ENCODE peak calls at places on chromosomes 4 and X, in five cellular contexts. G, J, H, Q and A are unnamed samples.

GRCh38 chr4:8006471-8006870 is 66.8 kb upstream of the AFAP1 start:
- DNase-seq in G (no peak), J (no peak), H (no peak), Q (no peak), A (no peak)

GRCh38 chrX:74924449-74925209 is 623 bp downstream of the NEXMIF start:
- DNase-seq in G (peak), J (no peak), H (peak), Q (peak), A (no peak)

GRCh38 chrX:21373637-21374162 is 518 bp upstream of the CNKSR2 start:
- DNase-seq in G (peak), J (no peak), H (peak), Q (peak), A (no peak)

GRCh38 chrX:58025979-58026378 is 115.7 kb upstream of the ZXDA start:
- DNase-seq in G (peak), J (no peak), H (peak), Q (peak), A (no peak)

GRCh38 chr4:165810726-165811125 is 62.3 kb upstream of the TLL1 start:
- DNase-seq in G (no peak), J (no peak), H (no peak), Q (no peak), A (no peak)

GRCh38 chr4:123319639-123320038 is 77.0 kb upstream of the SPRY1 start:
- DNase-seq in G (no peak), J (no peak), H (no peak), Q (no peak), A (no peak)

GRCh38 chr4:11589676-11590075 is 161.0 kb upstream of the HS3ST1 start:
- DNase-seq in G (no peak), J (no peak), H (no peak), Q (no peak), A (no peak)

GRCh38 chr4:139764686-139765085 is 99.1 kb downstream of the MGST2 start:
- DNase-seq in G (no peak), J (no peak), H (no peak), Q (no peak), A (no peak)

GRCh38 chrX:13085533-13085932 is 41.1 kb upstream of the FAM9C start:
- DNase-seq in G (no peak), J (no peak), H (no peak), Q (peak), A (no peak)

GRCh38 chrX:130716822-130717405 is 186.1 kb downstream of the ENOX2 start:
- DNase-seq in G (no peak), J (no peak), H (no peak), Q (no peak), A (peak)

GRCh38 chrX:123713841-123714240 is 19.0 kb downstream of the THOC2 start:
- DNase-seq in G (no peak), J (no peak), H (no peak), Q (no peak), A (no peak)

GRCh38 chr4:128483041-128483440 is 195.4 kb upstream of the PGRMC2 start:
- DNase-seq in G (no peak), J (no peak), H (no peak), Q (no peak), A (no peak)

GRCh38 chr4:188113156-188113555 is 3.8 kb upstream of the TRIML2 start:
- DNase-seq in G (no peak), J (no peak), H (no peak), Q (no peak), A (no peak)

GRCh38 chr4:48017108-48017527 is 546 bp downstream of the NIPAL1 start:
- DNase-seq in G (peak), J (peak), H (peak), Q (peak), A (no peak)

GRCh38 chr4:27016551-27016950 is 155.9 kb downstream of the STIM2 start:
- DNase-seq in G (no peak), J (no peak), H (no peak), Q (no peak), A (no peak)

GRCh38 chr4:163419074-163419473 is 54.5 kb downstream of the TKTL2 start:
- DNase-seq in G (no peak), J (no peak), H (no peak), Q (no peak), A (no peak)

GRCh38 chrX:13091111-13091765 is 46.8 kb upstream of the FAM9C start:
- DNase-seq in G (no peak), J (no peak), H (no peak), Q (no peak), A (no peak)

GRCh38 chr4:145069361-145069760 is 28.6 kb downstream of the ANAPC10 start:
- DNase-seq in G (no peak), J (no peak), H (no peak), Q (no peak), A (no peak)

GRCh38 chr4:122218762-122219161 is 66.6 kb downstream of the BLTP1 start:
- DNase-seq in G (no peak), J (no peak), H (no peak), Q (no peak), A (no peak)

GRCh38 chr4:29046166-29046565 is 1674.0 kb upstream of the PCDH7 start:
- DNase-seq in G (no peak), J (no peak), H (no peak), Q (no peak), A (no peak)

GRCh38 chr4:20253272-20253798 is 1.6 kb downstream of the SLIT2 start:
- DNase-seq in G (peak), J (no peak), H (no peak), Q (no peak), A (no peak)
- H3K4me3 ChIP-seq in G (peak), J (peak), H (peak), Q (no peak), A (no peak)

DNA sequence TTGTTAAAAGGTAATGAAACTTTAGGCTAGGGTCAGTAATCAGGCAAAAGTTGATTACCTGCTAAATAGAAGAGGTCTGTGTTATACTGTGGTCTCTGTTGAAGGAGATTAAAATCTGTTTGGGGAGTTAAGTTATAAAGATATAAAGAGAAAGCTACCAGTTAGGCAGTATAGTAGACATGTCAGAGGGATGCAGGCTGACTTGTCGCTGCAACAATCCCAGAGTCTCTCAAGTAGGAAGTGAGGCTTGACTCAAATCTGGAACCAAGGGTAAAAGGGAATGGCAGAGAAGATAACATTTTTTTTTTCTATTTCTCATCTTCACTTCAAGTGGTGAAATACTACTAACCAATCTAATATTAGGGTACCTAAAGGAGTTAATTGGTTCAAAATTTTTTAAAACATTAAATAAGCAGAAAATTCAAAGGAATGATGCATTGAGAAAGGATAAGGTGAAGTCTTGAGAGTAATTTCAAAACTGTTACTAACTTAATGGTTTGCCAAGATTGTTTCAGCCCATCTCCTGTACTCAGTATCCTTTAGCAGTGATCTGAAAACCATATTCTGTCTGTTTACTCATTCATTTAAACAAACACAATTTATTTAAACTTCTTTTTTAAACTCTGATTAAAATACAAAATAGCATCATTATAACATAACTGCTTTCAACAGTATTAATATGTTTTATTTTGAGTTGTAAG is 12.8 kb downstream of the HERC3 start:
- DNase-seq in G (no peak), J (no peak), H (no peak), Q (no peak), A (no peak)
- TF ChIP-seq CTCF in G (no peak), J (no peak), H (no peak), Q (no peak), A (no peak)

GRCh38 chrX:71198066-71198465 is 25.0 kb upstream of the GJB1 start:
- DNase-seq in G (no peak), J (no peak), H (no peak), Q (no peak), A (no peak)
- H3K4me3 ChIP-seq in G (no peak), J (peak), H (peak), Q (peak), A (no peak)

GRCh38 chr4:16160457-16160856 is 65.8 kb downstream of the TAPT1 start:
- DNase-seq in G (no peak), J (no peak), H (no peak), Q (no peak), A (no peak)
- TF ChIP-seq CTCF in G (no peak), J (no peak), H (no peak), Q (no peak), A (no peak)

GRCh38 chr4:10020871-10021676 is at the start of gene SLC2A9:
- DNase-seq in G (no peak), J (no peak), H (no peak), Q (no peak), A (no peak)

GRCh38 chr4:10017037-10017893 is 4.0 kb downstream of the SLC2A9 start:
- DNase-seq in G (no peak), J (no peak), H (no peak), Q (no peak), A (no peak)

GRCh38 chr4:10018818-10019438 is 2.4 kb downstream of the SLC2A9 start:
- DNase-seq in G (peak), J (peak), H (peak), Q (peak), A (peak)

GRCh38 chr4:10020106-10020505 is 1.2 kb downstream of the SLC2A9 start:
- DNase-seq in G (no peak), J (no peak), H (no peak), Q (no peak), A (no peak)

DNA sequence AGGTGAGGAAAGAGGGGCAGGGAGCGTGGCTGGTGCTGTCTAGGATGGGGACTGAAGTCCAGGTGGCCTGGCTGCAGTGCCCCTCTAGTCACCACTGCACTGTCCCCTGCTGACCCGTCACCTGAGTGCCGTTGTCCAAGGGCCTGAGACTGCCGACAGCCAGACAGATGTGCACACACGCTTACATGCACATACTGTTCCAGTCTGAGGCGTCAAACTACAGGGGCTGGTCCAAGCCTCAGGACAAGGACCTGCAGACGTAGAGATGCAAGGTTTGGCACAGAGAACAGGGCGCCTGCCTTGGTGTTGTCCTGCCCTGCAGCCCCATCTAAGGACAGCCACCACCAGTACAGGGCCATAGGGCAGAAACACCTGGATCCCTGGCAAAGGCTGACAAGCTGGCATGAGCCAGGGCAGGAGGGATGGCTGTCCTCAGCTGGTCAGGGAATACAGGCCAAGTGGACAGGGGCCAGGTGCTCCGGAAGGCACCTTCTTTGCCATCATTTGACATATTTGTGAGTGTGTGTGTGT is 1.7 kb downstream of the SLC2A9 start:
- DNase-seq in G (no peak), J (no peak), H (no peak), Q (no peak), A (no peak)
- H3K4me3 ChIP-seq in G (peak), J (peak), H (peak), Q (peak), A (peak)